ENCODE peak calls at places on chromosomes 1 and 21, in five cellular contexts. N, V, A, M and X are unnamed samples.

GRCh38 chr1:221829327-221830011 is 87.6 kb upstream of the DUSP10 start:
- DNase-seq in N (no peak), V (peak), A (peak), M (peak), X (no peak)

GRCh38 chr21:41487082-41487481 is 20.9 kb downstream of the TMPRSS2 start:
- DNase-seq in A (no peak), M (no peak), N (no peak), V (no peak), X (no peak)

GRCh38 chr1:69930396-69930795 is 275.0 kb downstream of the LRRC40 start:
- DNase-seq in N (no peak), M (no peak), V (no peak), A (no peak), X (no peak)

GRCh38 chr1:1144122-1144842 is 28.4 kb upstream of the C1orf159 start:
- DNase-seq in V (peak), A (no peak), N (peak), M (no peak), X (no peak)

GRCh38 chr1:201377611-201378092 is at the start of gene TNNT2:
- DNase-seq in M (no peak), V (no peak), A (no peak), N (no peak), X (no peak)

GRCh38 chr1:106773206-106773605 is 283.3 kb upstream of the PRMT6 start:
- DNase-seq in A (no peak), N (no peak), V (no peak), M (no peak), X (no peak)

GRCh38 chr1:114589122-114589521 is 7.7 kb upstream of the BCAS2 start:
- DNase-seq in M (no peak), N (no peak), A (no peak), V (no peak), X (no peak)

GRCh38 chr1:208280681-208281439 is 36.7 kb upstream of the PLXNA2 start:
- DNase-seq in M (peak), N (no peak), A (no peak), V (no peak), X (no peak)

GRCh38 chr21:45990049-45990711 is 8.6 kb downstream of the COL6A1 start:
- DNase-seq in N (no peak), A (no peak), V (no peak), M (no peak), X (no peak)

GRCh38 chr1:12511516-12512468 is 106.2 kb downstream of the DHRS3 start:
- DNase-seq in A (no peak), V (no peak), N (no peak), M (peak), X (no peak)

GRCh38 chr21:42356036-42356435 is 5.2 kb upstream of the TFF2 start:
- DNase-seq in N (no peak), V (no peak), A (no peak), M (no peak), X (no peak)